ENCODE peak calls at places on chromosomes 1 and 21, in ten cellular contexts. X is neural crest cell; O is GM13976; S is CD4-positive, alpha-beta memory T cell; R is activated naive CD4-positive, alpha-beta T cell; Z is EL; N is stimulated activated CD4-positive, alpha-beta T cell treated with anti-CD3 and anti-CD28 coated beads, Interleukin-12 subunit alpha, Interleukin-12 subunit beta, amount 100 ng/mL, for 4 hours; A is T1000; G is NCI-H1092; F is NCI-H1105. U is an unnamed sample.

GRCh38 chr21:38032402-38032801 is 116.1 kb upstream of the KCNJ6 start:
- DNase-seq in S (no peak), R (no peak), X (no peak), G (no peak), Z (no peak), F (no peak), A (no peak), N (no peak), O (no peak), U (no peak)

GRCh38 chr1:149848340-149848771 is 51.0 kb upstream of the BOLA1 start:
- DNase-seq in N (no peak), Z (no peak), F (no peak), R (no peak), X (peak; percentile 0), G (no peak), A (no peak), S (no peak), O (no peak), U (no peak)

GRCh38 chr1:200038645-200038986 is 11.1 kb downstream of the NR5A2 start:
- DNase-seq in G (no peak), S (no peak), R (no peak), A (no peak), O (peak; percentile 30), X (no peak), F (no peak), Z (no peak), N (no peak), U (no peak)

GRCh38 chr1:54619749-54620148 is 3.6 kb downstream of the FAM151A start:
- DNase-seq in O (no peak), Z (no peak), R (no peak), S (no peak), A (no peak), F (no peak), G (no peak), N (no peak), X (no peak), U (no peak)

GRCh38 chr1:90716552-90717355 is at the start of gene BARHL2:
- DNase-seq in Z (no peak), R (no peak), X (no peak), G (no peak), O (peak; percentile 28), A (no peak), S (no peak), N (no peak), F (no peak), U (no peak)

GRCh38 chr21:30497065-30497464 is at the start of gene KRTAP19-4:
- DNase-seq in X (no peak), G (no peak), F (no peak), S (no peak), R (no peak), A (no peak), N (no peak), O (no peak), Z (no peak), U (no peak)

GRCh38 chr1:46011121-46011695 is 121.2 kb downstream of the PIK3R3 start:
- DNase-seq in G (no peak), A (no peak), S (no peak), X (no peak), N (no peak), R (no peak), F (no peak), Z (no peak), O (no peak), U (no peak)

GRCh38 chr1:31792541-31792940 is 23.3 kb downstream of the SPOCD1 start:
- DNase-seq in F (no peak), O (no peak), X (no peak), S (no peak), G (no peak), A (no peak), R (no peak), Z (no peak), N (no peak), U (no peak)

GRCh38 chr21:43686811-43687565 is 27.6 kb downstream of the RRP1B start:
- DNase-seq in R (no peak), G (no peak), S (no peak), F (no peak), Z (no peak), O (peak; percentile 15), X (no peak), A (no peak), N (no peak), U (no peak)

GRCh38 chr1:85550784-85551516 is 29.6 kb upstream of the CCN1 start:
- DNase-seq in N (no peak), Z (peak; percentile 76), R (no peak), F (no peak), O (no peak), S (no peak), X (no peak), A (no peak), G (no peak), U (no peak)

U was measured in T follicular helper cell.